ENCODE peak calls at places on chromosomes 3 and 15, in seven cellular contexts. One of them, this sample, is unnamed.

GRCh38 chr15:67543348-67543718 is 830 bp downstream of the MAP2K5 start:
- DNase-seq in left ventricle myocardium inferior: no peak
- DNase-seq in activated CD8-positive, alpha-beta T cell treated with anti-CD3 and anti-CD28 coated beads, Interleukin-2, amount 10 ng/mL, durations not matched to agents 7 days and 5 days: no peak
- DNase-seq in LHCN-M2: no peak
- DNase-seq in fibroblast of pulmonary artery: no peak
- DNase-seq in sciatic nerve: no peak
- DNase-seq in GM03348: peak; percentile 36
- DNase-seq in this sample: no peak

GRCh38 chr15:89780601-89781000 is 4.5 kb downstream of the MESP2 start:
- DNase-seq in fibroblast of pulmonary artery: no peak
- DNase-seq in GM03348: no peak
- DNase-seq in sciatic nerve: no peak
- DNase-seq in activated CD8-positive, alpha-beta T cell treated with anti-CD3 and anti-CD28 coated beads, Interleukin-2, amount 10 ng/mL, durations not matched to agents 7 days and 5 days: no peak
- DNase-seq in LHCN-M2: no peak
- DNase-seq in left ventricle myocardium inferior: no peak
- DNase-seq in this sample: no peak

GRCh38 chr3:99645277-99646106 is 7.1 kb downstream of the COL8A1 start:
- DNase-seq in GM03348: peak; percentile 29
- DNase-seq in activated CD8-positive, alpha-beta T cell treated with anti-CD3 and anti-CD28 coated beads, Interleukin-2, amount 10 ng/mL, durations not matched to agents 7 days and 5 days: no peak
- DNase-seq in left ventricle myocardium inferior: no peak
- DNase-seq in sciatic nerve: no peak
- DNase-seq in fibroblast of pulmonary artery: peak; percentile 87
- DNase-seq in LHCN-M2: peak; percentile 79
- DNase-seq in this sample: peak; percentile 95

GRCh38 chr3:138435840-138436239 is 1.4 kb downstream of the ESYT3 start:
- DNase-seq in activated CD8-positive, alpha-beta T cell treated with anti-CD3 and anti-CD28 coated beads, Interleukin-2, amount 10 ng/mL, durations not matched to agents 7 days and 5 days: no peak
- DNase-seq in fibroblast of pulmonary artery: no peak
- DNase-seq in LHCN-M2: no peak
- DNase-seq in sciatic nerve: no peak
- DNase-seq in GM03348: no peak
- DNase-seq in left ventricle myocardium inferior: no peak
- DNase-seq in this sample: no peak

GRCh38 chr15:43887901-43888300 is 61.1 kb downstream of the WDR76 start:
- DNase-seq in fibroblast of pulmonary artery: no peak
- DNase-seq in LHCN-M2: no peak
- DNase-seq in activated CD8-positive, alpha-beta T cell treated with anti-CD3 and anti-CD28 coated beads, Interleukin-2, amount 10 ng/mL, durations not matched to agents 7 days and 5 days: no peak
- DNase-seq in GM03348: no peak
- DNase-seq in sciatic nerve: no peak
- DNase-seq in left ventricle myocardium inferior: no peak
- DNase-seq in this sample: no peak

GRCh38 chr15:40755821-40756220 is 767 bp upstream of the RMDN3 start:
- DNase-seq in GM03348: no peak
- DNase-seq in fibroblast of pulmonary artery: no peak
- DNase-seq in activated CD8-positive, alpha-beta T cell treated with anti-CD3 and anti-CD28 coated beads, Interleukin-2, amount 10 ng/mL, durations not matched to agents 7 days and 5 days: no peak
- DNase-seq in sciatic nerve: no peak
- DNase-seq in LHCN-M2: no peak
- DNase-seq in left ventricle myocardium inferior: no peak
- DNase-seq in this sample: peak; percentile 54

GRCh38 chr3:183210862-183211341 is 42.2 kb upstream of the B3GNT5 start:
- DNase-seq in LHCN-M2: no peak
- DNase-seq in activated CD8-positive, alpha-beta T cell treated with anti-CD3 and anti-CD28 coated beads, Interleukin-2, amount 10 ng/mL, durations not matched to agents 7 days and 5 days: no peak
- DNase-seq in left ventricle myocardium inferior: no peak
- DNase-seq in sciatic nerve: no peak
- DNase-seq in GM03348: no peak
- DNase-seq in fibroblast of pulmonary artery: no peak
- DNase-seq in this sample: no peak

GRCh38 chr3:176767385-176767784 is 429.9 kb downstream of the TBL1XR1 start:
- DNase-seq in sciatic nerve: no peak
- DNase-seq in fibroblast of pulmonary artery: peak; percentile 60
- DNase-seq in left ventricle myocardium inferior: no peak
- DNase-seq in GM03348: peak; percentile 48
- DNase-seq in activated CD8-positive, alpha-beta T cell treated with anti-CD3 and anti-CD28 coated beads, Interleukin-2, amount 10 ng/mL, durations not matched to agents 7 days and 5 days: no peak
- DNase-seq in LHCN-M2: peak; percentile 20
- DNase-seq in this sample: no peak

GRCh38 chr3:138945646-138946553 is 1.0 kb downstream of the FOXL2 start:
- DNase-seq in GM03348: peak; percentile 58
- DNase-seq in LHCN-M2: peak; percentile 64
- DNase-seq in activated CD8-positive, alpha-beta T cell treated with anti-CD3 and anti-CD28 coated beads, Interleukin-2, amount 10 ng/mL, durations not matched to agents 7 days and 5 days: no peak
- DNase-seq in left ventricle myocardium inferior: no peak
- DNase-seq in sciatic nerve: no peak
- DNase-seq in fibroblast of pulmonary artery: peak; percentile 38
- DNase-seq in this sample: no peak

GRCh38 chr3:52144034-52144795 is 10.0 kb downstream of the POC1A start:
- DNase-seq in GM03348: peak; percentile 93
- DNase-seq in sciatic nerve: peak; percentile 91
- DNase-seq in LHCN-M2: peak; percentile 54
- DNase-seq in activated CD8-positive, alpha-beta T cell treated with anti-CD3 and anti-CD28 coated beads, Interleukin-2, amount 10 ng/mL, durations not matched to agents 7 days and 5 days: peak; percentile 92
- DNase-seq in left ventricle myocardium inferior: peak; percentile 87
- DNase-seq in fibroblast of pulmonary artery: peak; percentile 85
- DNase-seq in this sample: peak; percentile 84

GRCh38 chr3:169600732-169601131 is 62.8 kb downstream of the MECOM start:
- DNase-seq in fibroblast of pulmonary artery: no peak
- DNase-seq in sciatic nerve: no peak
- DNase-seq in GM03348: no peak
- DNase-seq in LHCN-M2: no peak
- DNase-seq in left ventricle myocardium inferior: no peak
- DNase-seq in activated CD8-positive, alpha-beta T cell treated with anti-CD3 and anti-CD28 coated beads, Interleukin-2, amount 10 ng/mL, durations not matched to agents 7 days and 5 days: no peak
- DNase-seq in this sample: no peak

GRCh38 chr3:173548261-173548660 is 150.7 kb downstream of the NLGN1 start:
- DNase-seq in activated CD8-positive, alpha-beta T cell treated with anti-CD3 and anti-CD28 coated beads, Interleukin-2, amount 10 ng/mL, durations not matched to agents 7 days and 5 days: no peak
- DNase-seq in sciatic nerve: no peak
- DNase-seq in left ventricle myocardium inferior: no peak
- DNase-seq in GM03348: no peak
- DNase-seq in LHCN-M2: no peak
- DNase-seq in fibroblast of pulmonary artery: no peak
- DNase-seq in this sample: no peak

GRCh38 chr3:46114324-46114988 is 87.2 kb upstream of the XCR1 start:
- DNase-seq in sciatic nerve: no peak
- DNase-seq in left ventricle myocardium inferior: no peak
- DNase-seq in LHCN-M2: peak; percentile 90
- DNase-seq in activated CD8-positive, alpha-beta T cell treated with anti-CD3 and anti-CD28 coated beads, Interleukin-2, amount 10 ng/mL, durations not matched to agents 7 days and 5 days: no peak
- DNase-seq in GM03348: peak; percentile 46
- DNase-seq in fibroblast of pulmonary artery: peak; percentile 81
- DNase-seq in this sample: no peak

GRCh38 chr15:59515190-59515589 is 77.2 kb downstream of the FAM81A start:
- DNase-seq in fibroblast of pulmonary artery: no peak
- DNase-seq in LHCN-M2: no peak
- DNase-seq in sciatic nerve: no peak
- DNase-seq in activated CD8-positive, alpha-beta T cell treated with anti-CD3 and anti-CD28 coated beads, Interleukin-2, amount 10 ng/mL, durations not matched to agents 7 days and 5 days: no peak
- DNase-seq in left ventricle myocardium inferior: no peak
- DNase-seq in GM03348: no peak
- DNase-seq in this sample: no peak

GRCh38 chr3:10344147-10344943 is 23.4 kb upstream of the SEC13 start:
- DNase-seq in sciatic nerve: no peak
- DNase-seq in activated CD8-positive, alpha-beta T cell treated with anti-CD3 and anti-CD28 coated beads, Interleukin-2, amount 10 ng/mL, durations not matched to agents 7 days and 5 days: peak; percentile 66
- DNase-seq in fibroblast of pulmonary artery: peak; percentile 60
- DNase-seq in GM03348: peak; percentile 79
- DNase-seq in LHCN-M2: no peak
- DNase-seq in left ventricle myocardium inferior: no peak
- DNase-seq in this sample: peak; percentile 63

GRCh38 chr3:152446495-152446894 is 177.8 kb downstream of the MBNL1 start:
- DNase-seq in left ventricle myocardium inferior: no peak
- DNase-seq in activated CD8-positive, alpha-beta T cell treated with anti-CD3 and anti-CD28 coated beads, Interleukin-2, amount 10 ng/mL, durations not matched to agents 7 days and 5 days: no peak
- DNase-seq in GM03348: no peak
- DNase-seq in sciatic nerve: no peak
- DNase-seq in fibroblast of pulmonary artery: no peak
- DNase-seq in LHCN-M2: no peak
- DNase-seq in this sample: no peak

GRCh38 chr3:53030864-53031445 is 14.9 kb downstream of the SFMBT1 start:
- DNase-seq in GM03348: no peak
- DNase-seq in activated CD8-positive, alpha-beta T cell treated with anti-CD3 and anti-CD28 coated beads, Interleukin-2, amount 10 ng/mL, durations not matched to agents 7 days and 5 days: peak; percentile 52
- DNase-seq in LHCN-M2: no peak
- DNase-seq in sciatic nerve: no peak
- DNase-seq in left ventricle myocardium inferior: no peak
- DNase-seq in fibroblast of pulmonary artery: no peak
- DNase-seq in this sample: no peak

GRCh38 chr15:75420698-75421097 is 30.8 kb downstream of the SIN3A start:
- DNase-seq in LHCN-M2: peak; percentile 47
- DNase-seq in left ventricle myocardium inferior: no peak
- DNase-seq in fibroblast of pulmonary artery: peak; percentile 19
- DNase-seq in sciatic nerve: no peak
- DNase-seq in GM03348: peak; percentile 16
- DNase-seq in activated CD8-positive, alpha-beta T cell treated with anti-CD3 and anti-CD28 coated beads, Interleukin-2, amount 10 ng/mL, durations not matched to agents 7 days and 5 days: no peak
- DNase-seq in this sample: no peak

GRCh38 chr15:54604963-54605362 is 591.8 kb downstream of the RSL24D1 start:
- DNase-seq in sciatic nerve: no peak
- DNase-seq in LHCN-M2: no peak
- DNase-seq in GM03348: no peak
- DNase-seq in left ventricle myocardium inferior: no peak
- DNase-seq in activated CD8-positive, alpha-beta T cell treated with anti-CD3 and anti-CD28 coated beads, Interleukin-2, amount 10 ng/mL, durations not matched to agents 7 days and 5 days: no peak
- DNase-seq in fibroblast of pulmonary artery: no peak
- DNase-seq in this sample: no peak

This sample was measured in SJCRH30.